ENCODE peak calls at places on chromosome 13, in ten cellular contexts. N, M, I, D, C, S, Q, X, E and P are unnamed samples.

GRCh38 chr13:40181203-40181845 is 485.1 kb downstream of the FOXO1 start:
- DNase-seq in N (no peak), M (no peak), I (no peak), D (no peak), C (no peak), S (no peak), Q (no peak), X (no peak), E (peak; percentile 87), P (no peak)

GRCh38 chr13:41827507-41828213 is 133.2 kb downstream of the VWA8 start:
- DNase-seq in N (no peak), M (no peak), I (peak; percentile 79), D (no peak), C (no peak), S (peak; percentile 24), Q (no peak), X (no peak), E (peak; percentile 95), P (peak; percentile 92)

GRCh38 chr13:31747966-31748365 is 8.6 kb downstream of the RXFP2 start:
- DNase-seq in N (no peak), M (no peak), I (no peak), D (no peak), C (no peak), S (no peak), Q (no peak), X (no peak), E (no peak), P (peak; percentile 67)

GRCh38 chr13:112060899-112061366 is 6.0 kb upstream of the SOX1 start:
- DNase-seq in N (no peak), M (no peak), I (no peak), D (no peak), C (no peak), S (no peak), Q (no peak), X (no peak), E (no peak), P (no peak)

GRCh38 chr13:113489549-113490495 is 689 bp downstream of the DCUN1D2 start:
- DNase-seq in N (no peak), M (no peak), I (peak; percentile 12), D (peak; percentile 35), C (no peak), S (peak; percentile 46), Q (peak; percentile 48), X (peak; percentile 62), E (peak; percentile 44), P (peak; percentile 43)

GRCh38 chr13:65095118-65095517 is 2135.0 kb downstream of the PCDH9 start:
- DNase-seq in N (no peak), M (no peak), I (no peak), D (no peak), C (no peak), S (no peak), Q (no peak), X (no peak), E (peak; percentile 49), P (peak; percentile 25)

GRCh38 chr13:21022694-21023325 is 38.6 kb downstream of the LATS2 start:
- DNase-seq in N (no peak), M (no peak), I (no peak), D (no peak), C (no peak), S (no peak), Q (no peak), X (no peak), E (no peak), P (no peak)

GRCh38 chr13:36354842-36355241 is 8.6 kb upstream of the SPART start:
- DNase-seq in N (no peak), M (no peak), I (no peak), D (no peak), C (no peak), S (no peak), Q (no peak), X (no peak), E (no peak), P (no peak)

GRCh38 chr13:107867701-107868661 is 347.4 kb downstream of the LIG4 start:
- DNase-seq in N (no peak), M (no peak), I (no peak), D (no peak), C (no peak), S (no peak), Q (no peak), X (peak; percentile 61), E (peak; percentile 58), P (no peak)

GRCh38 chr13:95099541-95099940 is 201.7 kb downstream of the ABCC4 start:
- DNase-seq in N (no peak), M (no peak), I (no peak), D (no peak), C (no peak), S (no peak), Q (no peak), X (no peak), E (peak; percentile 66), P (no peak)

GRCh38 chr13:72437458-72437857 is 290.0 kb downstream of the MZT1 start:
- DNase-seq in N (no peak), M (no peak), I (peak; percentile 37), D (no peak), C (no peak), S (no peak), Q (no peak), X (no peak), E (peak; percentile 31), P (peak; percentile 46)

GRCh38 chr13:43924549-43925245 is 45.0 kb downstream of the LACC1 start:
- DNase-seq in N (no peak), M (no peak), I (no peak), D (no peak), C (no peak), S (no peak), Q (no peak), X (no peak), E (no peak), P (no peak)

GRCh38 chr13:98937911-98938381 is 39.9 kb downstream of the DOCK9 start:
- DNase-seq in N (no peak), M (no peak), I (no peak), D (no peak), C (no peak), S (no peak), Q (no peak), X (no peak), E (peak; percentile 42), P (peak; percentile 1)